ENCODE peak calls at places on chromosomes 16 and 17, in nine cellular contexts. One of them, this sample, is unnamed.

GRCh38 chr16:49600541-49600940 is 226.9 kb downstream of the C16orf78 start:
- DNase-seq in stomach: peak
- DNase-seq in mammary epithelial cell: no peak
- DNase-seq in heart right ventricle: no peak
- DNase-seq in LNCaP clone FGC: no peak
- DNase-seq in lower lobe of right lung: no peak
- DNase-seq in fibroblast of mammary gland: no peak
- DNase-seq in neural crest cell: no peak
- DNase-seq in GM23338: no peak
- DNase-seq in this sample: peak

GRCh38 chr17:65278050-65278819 is 141.1 kb downstream of the RGS9 start:
- DNase-seq in mammary epithelial cell: peak
- DNase-seq in stomach: peak
- DNase-seq in fibroblast of mammary gland: peak
- DNase-seq in neural crest cell: peak
- DNase-seq in heart right ventricle: peak
- DNase-seq in GM23338: peak
- DNase-seq in LNCaP clone FGC: peak
- DNase-seq in lower lobe of right lung: peak
- DNase-seq in this sample: no peak

GRCh38 chr17:28216528-28216927 is 102.5 kb upstream of the TMEM97 start:
- DNase-seq in neural crest cell: no peak
- DNase-seq in lower lobe of right lung: no peak
- DNase-seq in stomach: no peak
- DNase-seq in heart right ventricle: no peak
- DNase-seq in fibroblast of mammary gland: peak
- DNase-seq in LNCaP clone FGC: no peak
- DNase-seq in mammary epithelial cell: peak
- DNase-seq in GM23338: peak
- DNase-seq in this sample: no peak

GRCh38 chr17:83062011-83062817 is 17.2 kb upstream of the METRNL start:
- DNase-seq in neural crest cell: no peak
- DNase-seq in stomach: no peak
- DNase-seq in GM23338: no peak
- DNase-seq in heart right ventricle: no peak
- DNase-seq in lower lobe of right lung: peak
- DNase-seq in LNCaP clone FGC: no peak
- DNase-seq in fibroblast of mammary gland: no peak
- DNase-seq in mammary epithelial cell: no peak
- DNase-seq in this sample: no peak

GRCh38 chr17:77681820-77682219 is 276.7 kb upstream of the TNRC6C start:
- DNase-seq in GM23338: no peak
- DNase-seq in mammary epithelial cell: no peak
- DNase-seq in LNCaP clone FGC: peak
- DNase-seq in heart right ventricle: peak
- DNase-seq in fibroblast of mammary gland: peak
- DNase-seq in lower lobe of right lung: no peak
- DNase-seq in neural crest cell: no peak
- DNase-seq in stomach: peak
- DNase-seq in this sample: peak

GRCh38 chr17:42275527-42276358 is 448 bp downstream of the STAT5B start:
- DNase-seq in LNCaP clone FGC: no peak
- DNase-seq in fibroblast of mammary gland: no peak
- DNase-seq in lower lobe of right lung: no peak
- DNase-seq in mammary epithelial cell: no peak
- DNase-seq in heart right ventricle: no peak
- DNase-seq in GM23338: peak
- DNase-seq in neural crest cell: peak
- DNase-seq in stomach: no peak
- DNase-seq in this sample: no peak

GRCh38 chr17:43946766-43947165 is 4.5 kb upstream of the PPY start:
- DNase-seq in LNCaP clone FGC: no peak
- DNase-seq in heart right ventricle: no peak
- DNase-seq in fibroblast of mammary gland: no peak
- DNase-seq in lower lobe of right lung: no peak
- DNase-seq in mammary epithelial cell: no peak
- DNase-seq in neural crest cell: no peak
- DNase-seq in stomach: no peak
- DNase-seq in GM23338: no peak
- DNase-seq in this sample: no peak

GRCh38 chr17:10821770-10822169 is 16.1 kb downstream of the PIRT start:
- DNase-seq in stomach: no peak
- DNase-seq in lower lobe of right lung: no peak
- DNase-seq in fibroblast of mammary gland: no peak
- DNase-seq in GM23338: no peak
- DNase-seq in mammary epithelial cell: no peak
- DNase-seq in heart right ventricle: no peak
- DNase-seq in neural crest cell: no peak
- DNase-seq in LNCaP clone FGC: no peak
- DNase-seq in this sample: no peak

GRCh38 chr17:1153795-1154546 is 25.8 kb downstream of the ABR start:
- DNase-seq in heart right ventricle: peak
- DNase-seq in stomach: no peak
- DNase-seq in GM23338: peak
- DNase-seq in mammary epithelial cell: peak
- DNase-seq in neural crest cell: peak
- DNase-seq in fibroblast of mammary gland: peak
- DNase-seq in LNCaP clone FGC: peak
- DNase-seq in lower lobe of right lung: peak
- DNase-seq in this sample: no peak

GRCh38 chr17:10772425-10773380 is 31.2 kb downstream of the TMEM238L start:
- DNase-seq in neural crest cell: peak
- DNase-seq in heart right ventricle: no peak
- DNase-seq in mammary epithelial cell: no peak
- DNase-seq in LNCaP clone FGC: peak
- DNase-seq in lower lobe of right lung: no peak
- DNase-seq in GM23338: peak
- DNase-seq in stomach: peak
- DNase-seq in fibroblast of mammary gland: peak
- DNase-seq in this sample: no peak

GRCh38 chr16:30561212-30561816 is 3.1 kb upstream of the ZNF764 start:
- DNase-seq in fibroblast of mammary gland: peak
- DNase-seq in LNCaP clone FGC: no peak
- DNase-seq in mammary epithelial cell: no peak
- DNase-seq in neural crest cell: no peak
- DNase-seq in lower lobe of right lung: peak
- DNase-seq in GM23338: peak
- DNase-seq in heart right ventricle: peak
- DNase-seq in stomach: peak
- DNase-seq in this sample: no peak

GRCh38 chr17:75649687-75650086 is 16.5 kb downstream of the SMIM5 start:
- DNase-seq in fibroblast of mammary gland: no peak
- DNase-seq in stomach: no peak
- DNase-seq in GM23338: no peak
- DNase-seq in heart right ventricle: no peak
- DNase-seq in LNCaP clone FGC: no peak
- DNase-seq in mammary epithelial cell: no peak
- DNase-seq in lower lobe of right lung: no peak
- DNase-seq in neural crest cell: no peak
- DNase-seq in this sample: no peak

GRCh38 chr17:6381526-6382135 is 53.3 kb downstream of the AIPL1 start:
- DNase-seq in fibroblast of mammary gland: no peak
- DNase-seq in heart right ventricle: no peak
- DNase-seq in stomach: no peak
- DNase-seq in GM23338: no peak
- DNase-seq in LNCaP clone FGC: no peak
- DNase-seq in lower lobe of right lung: no peak
- DNase-seq in neural crest cell: no peak
- DNase-seq in mammary epithelial cell: no peak
- DNase-seq in this sample: no peak

GRCh38 chr16:48277158-48277557 is 29.8 kb upstream of the ABCC11 start:
- DNase-seq in GM23338: no peak
- DNase-seq in mammary epithelial cell: peak
- DNase-seq in fibroblast of mammary gland: no peak
- DNase-seq in lower lobe of right lung: no peak
- DNase-seq in neural crest cell: no peak
- DNase-seq in LNCaP clone FGC: no peak
- DNase-seq in stomach: peak
- DNase-seq in heart right ventricle: no peak
- DNase-seq in this sample: no peak

DNA sequence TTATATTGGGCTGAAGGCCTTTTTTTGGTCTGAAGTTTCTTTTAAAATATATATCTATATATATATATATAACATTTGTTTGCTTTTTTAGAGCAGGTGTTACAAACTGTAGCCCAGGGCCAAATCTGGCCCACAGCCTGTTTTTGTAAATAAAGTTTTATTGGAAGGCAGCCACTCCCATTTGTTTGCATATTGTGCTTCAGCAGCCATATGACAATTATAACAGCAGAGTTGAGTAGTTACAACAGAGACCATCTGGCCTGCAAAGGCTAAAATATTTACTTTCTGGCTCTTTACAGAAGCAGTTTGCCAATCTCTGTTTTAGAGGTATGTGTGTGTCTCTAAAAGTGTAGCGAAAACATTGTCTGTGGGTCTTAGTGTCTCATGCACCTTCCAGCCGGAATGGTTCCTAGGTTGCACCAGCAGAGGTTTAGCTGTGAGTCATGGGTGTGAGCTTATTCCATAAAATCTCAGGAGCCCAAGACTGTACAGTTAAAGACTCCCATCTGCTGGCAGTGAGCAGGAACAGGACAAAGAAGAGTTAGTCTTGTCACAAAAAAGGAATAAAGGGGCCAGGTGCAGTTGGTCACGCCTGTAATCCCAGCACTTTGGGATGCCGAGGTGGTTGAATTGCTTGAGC is 23.8 kb downstream of the LCMT1 start:
- DNase-seq in heart right ventricle: no peak
- DNase-seq in stomach: no peak
- DNase-seq in fibroblast of mammary gland: peak
- DNase-seq in GM23338: no peak
- DNase-seq in LNCaP clone FGC: peak
- DNase-seq in mammary epithelial cell: peak
- DNase-seq in neural crest cell: no peak
- DNase-seq in lower lobe of right lung: no peak
- DNase-seq in this sample: no peak
- TF ChIP-seq CTCF in heart right ventricle: no peak
- TF ChIP-seq CTCF in stomach: no peak
- TF ChIP-seq CTCF in fibroblast of mammary gland: peak
- TF ChIP-seq CTCF in GM23338: no peak
- TF ChIP-seq CTCF in LNCaP clone FGC: peak
- TF ChIP-seq CTCF in mammary epithelial cell: peak
- TF ChIP-seq CTCF in neural crest cell: no peak
- TF ChIP-seq CTCF in lower lobe of right lung: no peak
- TF ChIP-seq CTCF in this sample: peak

GRCh38 chr17:63124958-63125357 is 158.9 kb downstream of the TANC2 start:
- DNase-seq in LNCaP clone FGC: no peak
- DNase-seq in neural crest cell: no peak
- DNase-seq in GM23338: no peak
- DNase-seq in lower lobe of right lung: no peak
- DNase-seq in fibroblast of mammary gland: no peak
- DNase-seq in stomach: no peak
- DNase-seq in heart right ventricle: no peak
- DNase-seq in mammary epithelial cell: no peak
- DNase-seq in this sample: no peak
- TF ChIP-seq CTCF in LNCaP clone FGC: no peak
- TF ChIP-seq CTCF in neural crest cell: no peak
- TF ChIP-seq CTCF in GM23338: no peak
- TF ChIP-seq CTCF in lower lobe of right lung: no peak
- TF ChIP-seq CTCF in fibroblast of mammary gland: no peak
- TF ChIP-seq CTCF in stomach: no peak
- TF ChIP-seq CTCF in heart right ventricle: no peak
- TF ChIP-seq CTCF in mammary epithelial cell: no peak
- TF ChIP-seq CTCF in this sample: no peak

GRCh38 chr16:65061935-65062334 is 59.9 kb downstream of the CDH11 start:
- DNase-seq in neural crest cell: no peak
- DNase-seq in mammary epithelial cell: no peak
- DNase-seq in LNCaP clone FGC: no peak
- DNase-seq in fibroblast of mammary gland: peak
- DNase-seq in heart right ventricle: no peak
- DNase-seq in GM23338: no peak
- DNase-seq in lower lobe of right lung: no peak
- DNase-seq in stomach: no peak
- DNase-seq in this sample: no peak
- TF ChIP-seq CTCF in neural crest cell: no peak
- TF ChIP-seq CTCF in mammary epithelial cell: no peak
- TF ChIP-seq CTCF in LNCaP clone FGC: no peak
- TF ChIP-seq CTCF in fibroblast of mammary gland: no peak
- TF ChIP-seq CTCF in heart right ventricle: no peak
- TF ChIP-seq CTCF in GM23338: no peak
- TF ChIP-seq CTCF in lower lobe of right lung: no peak
- TF ChIP-seq CTCF in stomach: no peak
- TF ChIP-seq CTCF in this sample: no peak

GRCh38 chr17:80503031-80503430 is 26.6 kb upstream of the NPTX1 start:
- DNase-seq in GM23338: no peak
- DNase-seq in fibroblast of mammary gland: no peak
- DNase-seq in heart right ventricle: no peak
- DNase-seq in neural crest cell: no peak
- DNase-seq in lower lobe of right lung: no peak
- DNase-seq in stomach: no peak
- DNase-seq in LNCaP clone FGC: no peak
- DNase-seq in mammary epithelial cell: no peak
- DNase-seq in this sample: no peak

GRCh38 chr17:80503921-80504320 is 27.5 kb upstream of the NPTX1 start:
- DNase-seq in heart right ventricle: no peak
- DNase-seq in mammary epithelial cell: no peak
- DNase-seq in stomach: no peak
- DNase-seq in fibroblast of mammary gland: no peak
- DNase-seq in GM23338: no peak
- DNase-seq in LNCaP clone FGC: no peak
- DNase-seq in neural crest cell: no peak
- DNase-seq in lower lobe of right lung: no peak
- DNase-seq in this sample: no peak

GRCh38 chr17:80501739-80502577 is 25.6 kb upstream of the NPTX1 start:
- DNase-seq in heart right ventricle: no peak
- DNase-seq in lower lobe of right lung: no peak
- DNase-seq in mammary epithelial cell: peak
- DNase-seq in LNCaP clone FGC: no peak
- DNase-seq in neural crest cell: no peak
- DNase-seq in stomach: no peak
- DNase-seq in fibroblast of mammary gland: peak
- DNase-seq in GM23338: no peak
- DNase-seq in this sample: no peak

GRCh38 chr17:80502578-80502877 is 26.1 kb upstream of the NPTX1 start:
- DNase-seq in stomach: no peak
- DNase-seq in lower lobe of right lung: no peak
- DNase-seq in mammary epithelial cell: no peak
- DNase-seq in heart right ventricle: no peak
- DNase-seq in neural crest cell: no peak
- DNase-seq in LNCaP clone FGC: no peak
- DNase-seq in GM23338: no peak
- DNase-seq in fibroblast of mammary gland: no peak
- DNase-seq in this sample: no peak

DNA sequence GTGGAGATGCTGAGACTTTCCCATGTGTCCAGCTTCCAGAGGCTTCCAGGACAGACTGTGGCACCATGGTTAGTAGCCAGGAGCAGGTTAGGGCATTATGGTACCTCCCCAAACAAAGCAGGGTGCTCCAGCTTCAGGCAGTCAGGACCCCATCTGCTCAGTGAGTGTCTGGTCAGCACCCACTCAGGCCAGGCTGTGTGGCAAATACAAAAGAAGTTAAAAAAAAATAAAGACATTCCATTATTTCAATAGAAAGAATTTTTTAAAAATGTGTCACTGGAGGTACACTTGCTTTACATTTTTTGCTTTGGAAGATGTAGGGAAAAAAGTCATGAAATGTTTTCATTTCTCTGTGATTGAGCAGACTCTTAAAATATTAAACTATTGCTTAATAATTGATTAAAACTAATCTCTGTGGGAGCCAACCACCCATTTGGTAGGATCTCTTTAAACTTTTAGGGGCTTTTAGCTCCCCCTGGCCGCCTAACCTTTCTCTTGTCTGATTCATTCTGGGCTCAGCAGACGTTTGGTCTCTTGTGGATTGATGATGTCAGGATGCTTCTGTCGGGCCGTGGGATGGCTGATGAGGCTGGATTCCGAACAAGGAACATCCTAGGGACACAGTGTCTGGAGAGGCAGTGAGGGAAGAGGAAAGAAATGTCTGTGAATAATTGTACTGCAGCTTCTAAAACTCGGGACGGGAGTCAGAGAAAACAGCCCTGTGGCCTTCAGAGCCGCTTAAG is 28.4 kb upstream of the NPTX1 start:
- DNase-seq in stomach: no peak
- DNase-seq in fibroblast of mammary gland: peak
- DNase-seq in lower lobe of right lung: no peak
- DNase-seq in mammary epithelial cell: no peak
- DNase-seq in neural crest cell: no peak
- DNase-seq in GM23338: no peak
- DNase-seq in LNCaP clone FGC: no peak
- DNase-seq in heart right ventricle: no peak
- DNase-seq in this sample: no peak
- TF ChIP-seq CTCF in stomach: no peak
- TF ChIP-seq CTCF in fibroblast of mammary gland: peak
- TF ChIP-seq CTCF in lower lobe of right lung: no peak
- TF ChIP-seq CTCF in mammary epithelial cell: no peak
- TF ChIP-seq CTCF in neural crest cell: no peak
- TF ChIP-seq CTCF in GM23338: peak
- TF ChIP-seq CTCF in LNCaP clone FGC: no peak
- TF ChIP-seq CTCF in heart right ventricle: no peak
- TF ChIP-seq CTCF in this sample: peak